ENCODE peak calls at places on chromosomes 6 and 20, in four cellular contexts. H is H7, V is brain microvascular endothelial cell, D is RWPE1. M is an unnamed sample.

GRCh38 chr6:37657117-37657886 is 40.4 kb downstream of the MDGA1 start:
- DNase-seq in D (peak), H (no peak), V (peak), M (no peak)

GRCh38 chr6:125314019-125314581 is 12.3 kb upstream of the HDDC2 start:
- DNase-seq in D (peak), H (peak), V (peak), M (peak)

GRCh38 chr20:36105731-36106226 is 48.8 kb upstream of the EPB41L1 start:
- DNase-seq in D (no peak), H (no peak), V (no peak), M (no peak)

GRCh38 chr6:105591053-105591452 is 188.2 kb upstream of the PREP start:
- DNase-seq in V (no peak), H (no peak), D (no peak), M (no peak)

GRCh38 chr6:153503810-153504209 is 372.7 kb upstream of the RGS17 start:
- DNase-seq in D (no peak), V (no peak), H (peak), M (no peak)

GRCh38 chr20:46173652-46174468 is 55.7 kb downstream of the CD40 start:
- DNase-seq in H (no peak), V (no peak), D (no peak), M (no peak)

GRCh38 chr20:62749851-62750445 is 41.3 kb downstream of the NTSR1 start:
- DNase-seq in H (no peak), D (no peak), V (no peak), M (no peak)

GRCh38 chr6:106163966-106164877 is 78.1 kb downstream of the PRDM1 start:
- DNase-seq in V (peak), H (no peak), D (no peak), M (no peak)

GRCh38 chr6:147678256-147678655 is 169.8 kb downstream of the SAMD5 start:
- DNase-seq in V (no peak), H (no peak), D (no peak), M (no peak)

GRCh38 chr6:137705166-137706064 is 161.6 kb upstream of the TNFAIP3 start:
- DNase-seq in V (peak), D (peak), H (peak), M (peak)

GRCh38 chr6:117449549-117450439 is 24.1 kb upstream of the ROS1 start:
- DNase-seq in H (peak), D (no peak), V (peak), M (peak)

GRCh38 chr20:4150095-4150492 is 134.7 kb upstream of the RNF24 start:
- DNase-seq in D (no peak), H (peak), V (peak), M (no peak)

GRCh38 chr20:36062799-36063198 is 91.7 kb upstream of the EPB41L1 start:
- DNase-seq in D (no peak), V (peak), H (no peak), M (no peak)

GRCh38 chr6:81859884-81860283 is 107.4 kb upstream of the TENT5A start:
- DNase-seq in H (no peak), D (no peak), V (no peak), M (no peak)

M was measured in foreskin melanocyte.